ENCODE peak calls at places on chromosome 11, in five cellular contexts. I, B, S, X and M are unnamed samples.

GRCh38 chr11:76587810-76588454 is 82.6 kb downstream of the LRRC32 start:
- DNase-seq in S (no peak), X (no peak), I (no peak), B (no peak), M (no peak)

GRCh38 chr11:77820565-77821348 is at the start of the genes AAMDC and RSF1:
- DNase-seq in X (peak), I (peak), B (peak), S (peak), M (peak)

GRCh38 chr11:34360056-34360455 is 2.2 kb upstream of the ABTB2 start:
- DNase-seq in I (no peak), S (no peak), X (no peak), B (no peak), M (no peak)

GRCh38 chr11:8926236-8926635 is 6.5 kb downstream of the C11orf16 start:
- DNase-seq in X (no peak), I (no peak), S (no peak), B (no peak), M (no peak)

GRCh38 chr11:86515297-86516094 is 140.8 kb downstream of the CCDC81 start:
- DNase-seq in I (peak), B (no peak), S (no peak), X (no peak), M (peak)

GRCh38 chr11:59680287-59681154 is 11.7 kb upstream of the PATL1 start:
- DNase-seq in S (peak), I (peak), B (peak), X (peak), M (peak)

GRCh38 chr11:45857834-45858492 is 10.7 kb downstream of the CRY2 start:
- DNase-seq in S (no peak), B (no peak), I (no peak), X (peak), M (peak)

GRCh38 chr11:26158251-26158650 is 173.7 kb upstream of the ANO3 start:
- DNase-seq in X (no peak), B (no peak), S (no peak), I (no peak), M (no peak)